ENCODE peak calls at places on chromosomes 1 and 21, in seven cellular contexts. R is IMR-90, K is tibial nerve, Z is H9, N is lung, Y is GM12878, V is fibroblast of lung. E is an unnamed sample.
A peak's percentile ranks its signal among the peaks of the same experiment; 100 is the strongest.

GRCh38 chr1:186819140-186819539 is 9.6 kb upstream of the PLA2G4A start:
- DNase-seq in R (peak; percentile 90), K (no peak), Z (no peak), N (no peak), Y (peak; percentile 34), V (peak; percentile 78), E (no peak)

GRCh38 chr1:54955359-54955758 is 25.1 kb upstream of the TMEM61 start:
- DNase-seq in R (peak; percentile 48), K (no peak), Z (no peak), N (no peak), Y (no peak), V (peak; percentile 15), E (peak; percentile 60)

GRCh38 chr1:16088996-16089395 is 15.5 kb upstream of the FAM131C start:
- DNase-seq in R (peak; percentile 86), K (no peak), Z (peak; percentile 33), N (no peak), Y (no peak), V (peak; percentile 51), E (no peak)

GRCh38 chr1:192954705-192955265 is 104.4 kb downstream of the UCHL5 start:
- DNase-seq in R (no peak), K (no peak), Z (no peak), N (peak; percentile 36), Y (no peak), V (peak; percentile 19), E (no peak)

GRCh38 chr1:245383396-245384330 is 228.9 kb downstream of the KIF26B start:
- DNase-seq in R (no peak), K (no peak), Z (no peak), N (no peak), Y (no peak), V (no peak), E (no peak)

GRCh38 chr1:183318433-183318832 is 99.7 kb downstream of the NMNAT2 start:
- DNase-seq in R (peak; percentile 95), K (peak; percentile 72), Z (peak; percentile 70), N (peak; percentile 76), Y (peak; percentile 55), V (peak; percentile 92), E (no peak)

GRCh38 chr1:34681481-34682451 is 73.1 kb upstream of the GJB5 start:
- DNase-seq in R (peak; percentile 28), K (peak; percentile 31), Z (peak; percentile 86), N (peak; percentile 55), Y (peak; percentile 16), V (peak; percentile 16), E (peak; percentile 58)

GRCh38 chr1:168806955-168807354 is 77.9 kb upstream of the DPT start:
- DNase-seq in R (no peak), K (no peak), Z (no peak), N (no peak), Y (no peak), V (no peak), E (no peak)

GRCh38 chr1:170096806-170097340 is 22.4 kb upstream of the KIFAP3 start:
- DNase-seq in R (no peak), K (no peak), Z (no peak), N (no peak), Y (no peak), V (no peak), E (peak; percentile 73)

GRCh38 chr1:218472885-218473284 is 127.7 kb downstream of the TGFB2 start:
- DNase-seq in R (no peak), K (no peak), Z (no peak), N (no peak), Y (no peak), V (no peak), E (no peak)

GRCh38 chr1:37474697-37475379 is 458 bp downstream of the ZC3H12A start:
- DNase-seq in R (no peak), K (no peak), Z (no peak), N (no peak), Y (no peak), V (no peak), E (peak; percentile 21)

GRCh38 chr21:21039624-21040023 is 41.4 kb downstream of the NCAM2 start:
- DNase-seq in R (no peak), K (no peak), Z (no peak), N (no peak), Y (no peak), V (no peak), E (no peak)

GRCh38 chr1:200262326-200262965 is 147.4 kb downstream of the ZNF281 start:
- DNase-seq in R (no peak), K (no peak), Z (no peak), N (no peak), Y (peak; percentile 43), V (no peak), E (no peak)

GRCh38 chr1:29525941-29526340 is 289.6 kb downstream of the PTPRU start:
- DNase-seq in R (no peak), K (no peak), Z (no peak), N (no peak), Y (no peak), V (no peak), E (no peak)

GRCh38 chr21:29245104-29245643 is 53.5 kb upstream of the BACH1 start:
- DNase-seq in R (peak; percentile 61), K (no peak), Z (no peak), N (no peak), Y (no peak), V (no peak), E (no peak)

GRCh38 chr1:219792337-219793021 is 135.9 kb downstream of the SLC30A10 start:
- DNase-seq in R (peak; percentile 75), K (no peak), Z (no peak), N (no peak), Y (no peak), V (peak; percentile 50), E (no peak)

GRCh38 chr1:20093940-20094391 is 24.0 kb downstream of the PLA2G5 start:
- DNase-seq in R (no peak), K (peak; percentile 43), Z (no peak), N (peak; percentile 48), Y (no peak), V (peak; percentile 30), E (no peak)

GRCh38 chr1:54927475-54928240 is 40.7 kb upstream of the DHCR24 start:
- DNase-seq in R (peak; percentile 63), K (no peak), Z (no peak), N (no peak), Y (no peak), V (peak; percentile 52), E (peak; percentile 82)

GRCh38 chr21:37984416-37984815 is 68.2 kb upstream of the KCNJ6 start:
- DNase-seq in R (no peak), K (no peak), Z (no peak), N (no peak), Y (no peak), V (no peak), E (no peak)

GRCh38 chr1:196063307-196063706 is 544.9 kb downstream of the KCNT2 start:
- DNase-seq in R (peak; percentile 16), K (no peak), Z (no peak), N (no peak), Y (no peak), V (peak; percentile 72), E (no peak)

GRCh38 chr1:150233359-150234308 is 2.3 kb downstream of the ANP32E start:
- DNase-seq in R (peak; percentile 12), K (no peak), Z (no peak), N (peak; percentile 39), Y (no peak), V (peak; percentile 31), E (peak; percentile 13)

GRCh38 chr1:2850502-2850901 is 49.0 kb upstream of the TTC34 start:
- DNase-seq in R (no peak), K (no peak), Z (no peak), N (no peak), Y (no peak), V (no peak), E (no peak)

GRCh38 chr1:2853711-2854110 is 52.2 kb upstream of the TTC34 start:
- DNase-seq in R (no peak), K (no peak), Z (no peak), N (no peak), Y (no peak), V (no peak), E (no peak)

GRCh38 chr1:2847086-2847850 is 45.8 kb upstream of the TTC34 start:
- DNase-seq in R (no peak), K (no peak), Z (no peak), N (no peak), Y (no peak), V (no peak), E (no peak)

GRCh38 chr1:2845874-2846273 is 44.4 kb upstream of the TTC34 start:
- DNase-seq in R (no peak), K (no peak), Z (no peak), N (no peak), Y (no peak), V (no peak), E (no peak)

DNA sequence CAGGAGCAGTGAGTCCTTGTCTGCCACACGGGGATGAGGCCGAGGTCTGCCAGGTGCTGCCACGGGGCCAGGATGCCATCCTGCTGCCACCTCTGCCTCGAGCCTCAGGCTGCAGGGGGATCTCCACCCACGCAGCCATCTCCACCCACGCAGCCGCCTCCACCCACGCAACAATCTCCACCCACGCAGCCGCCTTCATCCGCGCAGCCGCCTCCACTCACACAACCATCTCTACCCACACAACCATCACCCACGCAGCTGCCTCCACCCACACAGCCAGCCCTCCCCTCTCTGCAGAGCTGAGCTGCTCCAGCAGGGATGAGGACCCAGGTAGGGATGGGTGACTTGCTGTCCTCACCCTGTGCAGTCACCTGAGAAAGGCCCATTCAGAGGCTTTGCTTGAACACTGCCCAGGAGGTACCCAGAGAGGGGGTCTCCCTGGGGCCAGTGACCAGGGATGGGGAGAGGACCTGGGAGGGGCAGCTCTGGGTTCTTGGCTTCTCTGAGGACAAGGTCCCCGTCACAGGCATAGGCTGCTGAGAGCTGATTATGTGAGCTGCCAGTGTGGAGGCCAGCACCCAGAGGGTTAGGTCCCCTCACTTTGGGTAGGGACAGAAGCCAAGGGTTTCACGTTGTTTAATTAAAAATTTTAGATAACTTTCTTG is 46.6 kb upstream of the TTC34 start:
- DNase-seq in R (no peak), K (no peak), Z (no peak), N (no peak), Y (no peak), V (no peak), E (no peak)
- H3K9me3 ChIP-seq in R (peaks cover 35% of the 10 kb centered on the region), K (peaks cover 19% of the 10 kb centered on the region), Z (peaks cover 92% of the 10 kb centered on the region), N (no peaks in the 10 kb centered on the region), Y (no peaks in the 10 kb centered on the region), V (no peaks in the 10 kb centered on the region), E (peaks cover 7% of the 10 kb centered on the region)

GRCh38 chr21:27155130-27155500 is 188.2 kb upstream of the ADAMTS5 start:
- DNase-seq in R (no peak), K (no peak), Z (no peak), N (no peak), Y (no peak), V (no peak), E (no peak)
- H3K27ac ChIP-seq in R (no peak overlapping the region), K (no peak overlapping the region), Z (no peak overlapping the region), N (no peak overlapping the region), Y (no peak overlapping the region), V (no peak overlapping the region), E (no peak overlapping the region)

GRCh38 chr1:162197041-162197511 is 127.6 kb downstream of the NOS1AP start:
- DNase-seq in R (no peak), K (no peak), Z (no peak), N (no peak), Y (no peak), V (no peak), E (no peak)
- H3K4me1 ChIP-seq in R (no peaks in the 10 kb centered on the region), K (no peaks in the 10 kb centered on the region), Z (peaks cover 21% of the 10 kb centered on the region), N (peaks cover 16% of the 10 kb centered on the region), Y (no peaks in the 10 kb centered on the region), V (no peaks in the 10 kb centered on the region), E (peaks cover 21% of the 10 kb centered on the region)

GRCh38 chr1:32454726-32455125 is 10.1 kb upstream of the ZBTB8B start:
- DNase-seq in R (no peak), K (no peak), Z (no peak), N (no peak), Y (no peak), V (no peak), E (no peak)
- H3K9me3 ChIP-seq in R (peaks cover 6% of the 10 kb centered on the region), K (peaks cover 26% of the 10 kb centered on the region), Z (peaks cover 2% of the 10 kb centered on the region), N (peaks cover 9% of the 10 kb centered on the region), Y (peaks cover 4% of the 10 kb centered on the region), V (no peaks in the 10 kb centered on the region), E (peaks cover 2% of the 10 kb centered on the region)

GRCh38 chr1:113217447-113218208 is 144.6 kb downstream of the LRIG2 start:
- DNase-seq in R (no peak), K (no peak), Z (no peak), N (no peak), Y (no peak), V (no peak), E (no peak)
- H3K27ac ChIP-seq in R (no peak overlapping the region), K (no peak overlapping the region), Z (no peak overlapping the region), N (no peak overlapping the region), Y (no peak overlapping the region), V (no peak overlapping the region), E (no peak overlapping the region)